ENCODE peak calls at places on chromosomes 2 and 18, in four cellular contexts. One of them, this sample, is unnamed.

GRCh38 chr2:152861349-152861942 is 143.0 kb downstream of the ARL6IP6 start:
- DNase-seq in uterus: no peak
- DNase-seq in stimulated activated CD4-positive, alpha-beta T cell treated with anti-CD3 and anti-CD28 coated beads, Interleukin-1b, Interleukin-23, amount 100 ng/mL, for 24 hours: no peak
- DNase-seq in left ventricle myocardium superior: no peak
- DNase-seq in this sample: peak

GRCh38 chr2:164840458-164840929 is 1.1 kb downstream of the COBLL1 start:
- DNase-seq in uterus: peak
- DNase-seq in stimulated activated CD4-positive, alpha-beta T cell treated with anti-CD3 and anti-CD28 coated beads, Interleukin-1b, Interleukin-23, amount 100 ng/mL, for 24 hours: no peak
- DNase-seq in left ventricle myocardium superior: peak
- DNase-seq in this sample: no peak

GRCh38 chr2:98032086-98032485 is 36.3 kb upstream of the TMEM131 start:
- DNase-seq in uterus: no peak
- DNase-seq in stimulated activated CD4-positive, alpha-beta T cell treated with anti-CD3 and anti-CD28 coated beads, Interleukin-1b, Interleukin-23, amount 100 ng/mL, for 24 hours: no peak
- DNase-seq in left ventricle myocardium superior: no peak
- DNase-seq in this sample: no peak

GRCh38 chr18:74589021-74589420 is 8.6 kb upstream of the ZNF407 start:
- DNase-seq in uterus: no peak
- DNase-seq in stimulated activated CD4-positive, alpha-beta T cell treated with anti-CD3 and anti-CD28 coated beads, Interleukin-1b, Interleukin-23, amount 100 ng/mL, for 24 hours: no peak
- DNase-seq in left ventricle myocardium superior: no peak
- DNase-seq in this sample: no peak

GRCh38 chr2:24930768-24931167 is 10.7 kb upstream of the ADCY3 start:
- DNase-seq in uterus: no peak
- DNase-seq in stimulated activated CD4-positive, alpha-beta T cell treated with anti-CD3 and anti-CD28 coated beads, Interleukin-1b, Interleukin-23, amount 100 ng/mL, for 24 hours: no peak
- DNase-seq in left ventricle myocardium superior: no peak
- DNase-seq in this sample: peak

GRCh38 chr2:189483571-189484415 is 42.5 kb downstream of the WDR75 start:
- DNase-seq in uterus: no peak
- DNase-seq in stimulated activated CD4-positive, alpha-beta T cell treated with anti-CD3 and anti-CD28 coated beads, Interleukin-1b, Interleukin-23, amount 100 ng/mL, for 24 hours: no peak
- DNase-seq in left ventricle myocardium superior: no peak
- DNase-seq in this sample: no peak

GRCh38 chr2:112481528-112482228 is at the start of gene TTL:
- DNase-seq in uterus: peak
- DNase-seq in stimulated activated CD4-positive, alpha-beta T cell treated with anti-CD3 and anti-CD28 coated beads, Interleukin-1b, Interleukin-23, amount 100 ng/mL, for 24 hours: peak
- DNase-seq in left ventricle myocardium superior: peak
- DNase-seq in this sample: peak

GRCh38 chr18:76056467-76057194 is 438.4 kb downstream of the ZNF516 start:
- DNase-seq in uterus: peak
- DNase-seq in stimulated activated CD4-positive, alpha-beta T cell treated with anti-CD3 and anti-CD28 coated beads, Interleukin-1b, Interleukin-23, amount 100 ng/mL, for 24 hours: no peak
- DNase-seq in left ventricle myocardium superior: peak
- DNase-seq in this sample: no peak

GRCh38 chr2:8575011-8575750 is 106.7 kb upstream of the ID2 start:
- DNase-seq in uterus: peak
- DNase-seq in stimulated activated CD4-positive, alpha-beta T cell treated with anti-CD3 and anti-CD28 coated beads, Interleukin-1b, Interleukin-23, amount 100 ng/mL, for 24 hours: no peak
- DNase-seq in left ventricle myocardium superior: peak
- DNase-seq in this sample: peak

GRCh38 chr2:85390941-85391669 is 19.1 kb downstream of the CAPG start:
- DNase-seq in uterus: peak
- DNase-seq in stimulated activated CD4-positive, alpha-beta T cell treated with anti-CD3 and anti-CD28 coated beads, Interleukin-1b, Interleukin-23, amount 100 ng/mL, for 24 hours: peak
- DNase-seq in left ventricle myocardium superior: peak
- DNase-seq in this sample: peak

GRCh38 chr2:157894694-157895450 is 18.7 kb upstream of the ACVR1 start:
- DNase-seq in uterus: peak
- DNase-seq in stimulated activated CD4-positive, alpha-beta T cell treated with anti-CD3 and anti-CD28 coated beads, Interleukin-1b, Interleukin-23, amount 100 ng/mL, for 24 hours: no peak
- DNase-seq in left ventricle myocardium superior: no peak
- DNase-seq in this sample: no peak

GRCh38 chr2:138536740-138537139 is 35.2 kb downstream of the SPOPL start:
- DNase-seq in uterus: no peak
- DNase-seq in stimulated activated CD4-positive, alpha-beta T cell treated with anti-CD3 and anti-CD28 coated beads, Interleukin-1b, Interleukin-23, amount 100 ng/mL, for 24 hours: no peak
- DNase-seq in left ventricle myocardium superior: no peak
- DNase-seq in this sample: no peak

GRCh38 chr2:25566094-25566493 is 107.3 kb downstream of the DTNB start:
- DNase-seq in uterus: no peak
- DNase-seq in stimulated activated CD4-positive, alpha-beta T cell treated with anti-CD3 and anti-CD28 coated beads, Interleukin-1b, Interleukin-23, amount 100 ng/mL, for 24 hours: no peak
- DNase-seq in left ventricle myocardium superior: no peak
- DNase-seq in this sample: no peak

GRCh38 chr2:42060718-42061619 is 13.1 kb downstream of the PKDCC start:
- DNase-seq in uterus: peak
- DNase-seq in stimulated activated CD4-positive, alpha-beta T cell treated with anti-CD3 and anti-CD28 coated beads, Interleukin-1b, Interleukin-23, amount 100 ng/mL, for 24 hours: no peak
- DNase-seq in left ventricle myocardium superior: peak
- DNase-seq in this sample: peak

GRCh38 chr2:142165790-142166189 is 35.0 kb upstream of the LRP1B start:
- DNase-seq in uterus: no peak
- DNase-seq in stimulated activated CD4-positive, alpha-beta T cell treated with anti-CD3 and anti-CD28 coated beads, Interleukin-1b, Interleukin-23, amount 100 ng/mL, for 24 hours: no peak
- DNase-seq in left ventricle myocardium superior: no peak
- DNase-seq in this sample: peak

GRCh38 chr2:58734365-58734764 is 493.2 kb upstream of the FANCL start:
- DNase-seq in uterus: no peak
- DNase-seq in stimulated activated CD4-positive, alpha-beta T cell treated with anti-CD3 and anti-CD28 coated beads, Interleukin-1b, Interleukin-23, amount 100 ng/mL, for 24 hours: no peak
- DNase-seq in left ventricle myocardium superior: no peak
- DNase-seq in this sample: no peak

GRCh38 chr2:240511351-240512108 is 46.3 kb downstream of the ANKMY1 start:
- DNase-seq in uterus: no peak
- DNase-seq in stimulated activated CD4-positive, alpha-beta T cell treated with anti-CD3 and anti-CD28 coated beads, Interleukin-1b, Interleukin-23, amount 100 ng/mL, for 24 hours: no peak
- DNase-seq in left ventricle myocardium superior: no peak
- DNase-seq in this sample: no peak

GRCh38 chr2:1486670-1487069 is 73.4 kb downstream of the TPO start:
- DNase-seq in uterus: no peak
- DNase-seq in stimulated activated CD4-positive, alpha-beta T cell treated with anti-CD3 and anti-CD28 coated beads, Interleukin-1b, Interleukin-23, amount 100 ng/mL, for 24 hours: no peak
- DNase-seq in left ventricle myocardium superior: no peak
- DNase-seq in this sample: no peak

GRCh38 chr18:79582978-79583377 is 96.6 kb upstream of the CTDP1 start:
- DNase-seq in uterus: no peak
- DNase-seq in stimulated activated CD4-positive, alpha-beta T cell treated with anti-CD3 and anti-CD28 coated beads, Interleukin-1b, Interleukin-23, amount 100 ng/mL, for 24 hours: no peak
- DNase-seq in left ventricle myocardium superior: no peak
- DNase-seq in this sample: no peak

GRCh38 chr2:68734176-68734575 is 435 bp upstream of the ARHGAP25 start:
- DNase-seq in uterus: no peak
- DNase-seq in stimulated activated CD4-positive, alpha-beta T cell treated with anti-CD3 and anti-CD28 coated beads, Interleukin-1b, Interleukin-23, amount 100 ng/mL, for 24 hours: no peak
- DNase-seq in left ventricle myocardium superior: no peak
- DNase-seq in this sample: no peak

This sample was measured in KBM-7.